ENCODE peak calls at places on chromosomes 7 and 10, in nine cellular contexts. F is transverse colon, M is spleen, W is SK-N-SH, E is Panc1, V is K562, U is HCT116, I is esophagus muscularis mucosa, L is stomach. K is an unnamed sample.

GRCh38 chr10:94172332-94172731 is 178.6 kb downstream of the PLCE1 start:
- DNase-seq in I (no peak), E (no peak), L (no peak), M (no peak), W (no peak), F (no peak), U (no peak), V (no peak), K (no peak)

GRCh38 chr7:80833289-80834104 is 85.4 kb downstream of the SEMA3C start:
- DNase-seq in V (no peak), F (no peak), U (no peak), I (no peak), E (no peak), W (no peak), L (no peak), M (no peak), K (no peak)

GRCh38 chr7:23249486-23249885 is 2.9 kb downstream of the GPNMB start:
- DNase-seq in M (no peak), V (no peak), U (no peak), E (no peak), I (no peak), L (no peak), W (no peak), F (no peak), K (no peak)

GRCh38 chr7:24738577-24738976 is 18.7 kb downstream of the GSDME start:
- DNase-seq in M (no peak), E (no peak), I (no peak), L (no peak), F (no peak), U (no peak), V (no peak), W (no peak), K (no peak)

GRCh38 chr10:54880943-54881342 is 79.9 kb upstream of the PCDH15 start:
- DNase-seq in M (no peak), E (no peak), U (no peak), L (no peak), W (no peak), V (no peak), F (no peak), I (no peak), K (no peak)

GRCh38 chr10:94630017-94630688 is 53.4 kb upstream of the CYP2C18 start:
- DNase-seq in E (peak; percentile 28), M (no peak), F (no peak), I (no peak), V (peak; percentile 23), U (peak; percentile 24), W (peak; percentile 23), L (no peak), K (no peak)

GRCh38 chr7:45143616-45144015 is 14.0 kb upstream of the RAMP3 start:
- DNase-seq in U (no peak), F (no peak), L (no peak), M (peak; percentile 1), I (no peak), W (no peak), E (no peak), V (no peak), K (no peak)

GRCh38 chr10:71323407-71323806 is 4.3 kb downstream of the SLC29A3 start:
- DNase-seq in U (peak; percentile 32), I (no peak), L (no peak), V (peak; percentile 78), M (no peak), W (peak; percentile 54), E (no peak), F (no peak), K (no peak)

GRCh38 chr10:46091834-46092522 is 45.9 kb upstream of the MSMB start:
- DNase-seq in L (no peak), W (no peak), F (no peak), M (peak; percentile 86), U (no peak), V (no peak), I (peak; percentile 77), E (no peak), K (no peak)

GRCh38 chr7:101410743-101411476 is 48.2 kb downstream of the COL26A1 start:
- DNase-seq in W (peak; percentile 94), L (peak; percentile 41), V (peak; percentile 82), E (no peak), M (no peak), F (peak; percentile 19), U (peak; percentile 27), I (no peak), K (no peak)

GRCh38 chr10:133308431-133309110 is at the start of the genes TUBGCP2 and ZNF511:
- DNase-seq in W (peak; percentile 95), I (peak; percentile 94), L (peak; percentile 89), M (peak; percentile 97), U (no peak), E (no peak), V (peak; percentile 79), F (peak; percentile 89), K (peak; percentile 85)

GRCh38 chr7:494261-494687 is 25.4 kb downstream of the PDGFA start:
- DNase-seq in M (peak; percentile 65), W (peak; percentile 96), L (no peak), U (no peak), V (peak; percentile 74), E (no peak), F (no peak), I (no peak), K (no peak)

GRCh38 chr7:133568544-133568943 is 315.7 kb downstream of the EXOC4 start:
- DNase-seq in M (no peak), I (no peak), E (no peak), V (no peak), F (no peak), U (no peak), W (no peak), L (no peak), K (no peak)

GRCh38 chr7:159192013-159192412 is 47.3 kb upstream of the VIPR2 start:
- DNase-seq in M (no peak), I (peak; percentile 66), F (no peak), W (no peak), E (no peak), U (no peak), V (no peak), L (no peak), K (no peak)

GRCh38 chr7:130293521-130293920 is 560 bp downstream of the CPA4 start:
- DNase-seq in U (no peak), V (no peak), I (no peak), F (no peak), L (no peak), E (no peak), W (no peak), M (no peak), K (no peak)

GRCh38 chr10:117656385-117657367 is 114.1 kb downstream of the EMX2 start:
- DNase-seq in E (no peak), U (no peak), F (no peak), M (no peak), I (no peak), V (no peak), L (no peak), W (no peak), K (no peak)

GRCh38 chr10:48232717-48233447 is 41.6 kb downstream of the FRMPD2 start:
- DNase-seq in I (no peak), M (peak; percentile 54), W (no peak), F (no peak), U (no peak), E (no peak), L (no peak), V (no peak), K (no peak)

GRCh38 chr10:48234295-48234694 is 40.2 kb downstream of the FRMPD2 start:
- DNase-seq in I (no peak), V (no peak), M (no peak), E (no peak), U (no peak), W (no peak), L (no peak), F (no peak), K (no peak)

GRCh38 chr10:48231699-48232315 is 42.7 kb downstream of the FRMPD2 start:
- DNase-seq in F (no peak), U (no peak), M (no peak), L (no peak), I (no peak), W (no peak), E (no peak), V (no peak), K (no peak)

GRCh38 chr10:48233643-48234042 is 40.9 kb downstream of the FRMPD2 start:
- DNase-seq in F (no peak), M (no peak), E (no peak), U (no peak), W (no peak), I (no peak), L (no peak), V (no peak), K (no peak)

GRCh38 chr10:48231178-48231577 is 43.3 kb downstream of the FRMPD2 start:
- DNase-seq in V (no peak), M (no peak), L (no peak), E (no peak), I (no peak), U (no peak), F (no peak), W (no peak), K (no peak)
- H3K9me3 ChIP-seq in V (no peaks in the 10 kb centered on the region), M (no peaks in the 10 kb centered on the region), L (no peaks in the 10 kb centered on the region), E (no peaks in the 10 kb centered on the region), I (no peaks in the 10 kb centered on the region), U (no peaks in the 10 kb centered on the region), F (no peaks in the 10 kb centered on the region), W (no peaks in the 10 kb centered on the region), K (no peaks in the 10 kb centered on the region)

DNA sequence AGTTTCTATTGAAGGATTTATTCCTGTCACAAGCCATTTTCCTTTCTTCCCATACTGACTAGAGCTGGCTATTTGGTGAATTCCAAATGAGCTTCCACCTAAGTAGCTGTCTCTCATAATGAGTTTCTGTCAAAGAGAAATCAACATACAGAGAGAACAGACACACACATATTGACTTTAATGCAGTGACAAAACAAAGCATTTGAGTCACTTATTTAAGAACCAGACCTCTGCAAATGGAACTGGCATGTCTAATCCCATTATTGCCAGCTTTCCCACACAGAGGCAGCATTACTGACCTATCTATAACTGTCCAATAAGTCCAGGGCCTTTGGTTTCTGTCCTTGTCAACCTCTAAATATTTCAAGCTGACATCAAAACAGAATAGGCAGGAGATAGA is 179.3 kb upstream of the CSTF2T start:
- DNase-seq in U (no peak), F (no peak), E (no peak), M (no peak), I (no peak), V (no peak), L (no peak), W (peak; percentile 33), K (no peak)
- H3K27ac ChIP-seq in U (no peak overlapping the region), F (peak overlapping the region; percentile 9), E (no peak overlapping the region), M (peak overlapping the region; percentile 10), I (peak overlapping the region; percentile 30), V (no peak overlapping the region), L (peak overlapping the region; percentile 45), W (peak overlapping the region; percentile 72), K (peak overlapping the region; percentile 40)

GRCh38 chr10:70233109-70233938 is at the start of gene PPA1:
- DNase-seq in W (peak; percentile 100), F (peak; percentile 99), V (peak; percentile 100), I (peak; percentile 99), U (peak; percentile 90), E (peak; percentile 84), L (peak; percentile 99), M (peak; percentile 100), K (peak; percentile 97)
- TF ChIP-seq POLR2AphosphoS5 in W (peak; percentile 75), F (peak; percentile 97), V (peak; percentile 83), I (peak; percentile 94), U (peak; percentile 95), E (peak; percentile 88), L (peak; percentile 97), M (peak; percentile 97), K (peak; percentile 78)

DNA sequence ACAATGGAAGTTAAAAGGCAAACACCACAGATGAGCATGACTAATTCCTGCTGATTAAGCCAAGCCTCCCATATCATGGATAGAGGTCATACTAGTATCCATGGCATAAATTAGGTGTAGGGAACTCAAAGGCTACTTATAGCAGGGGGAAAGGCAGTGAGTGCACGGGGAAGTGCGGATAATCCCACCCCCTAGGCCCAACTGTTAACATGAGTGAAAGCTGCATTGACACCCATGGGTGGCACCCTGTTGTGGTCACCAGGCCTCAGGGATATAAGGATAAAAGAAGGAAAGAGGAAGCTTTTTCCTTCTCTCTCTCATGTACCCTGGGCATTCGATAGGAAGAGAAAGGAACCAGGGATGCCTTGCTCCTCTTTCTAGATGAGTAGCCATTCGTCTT is 161.9 kb downstream of the DGKB start:
- DNase-seq in U (no peak), L (no peak), E (no peak), M (no peak), I (no peak), V (no peak), F (no peak), W (no peak), K (no peak)
- H3K9me3 ChIP-seq in U (peaks cover 7% of the 10 kb centered on the region), L (peaks cover 51% of the 10 kb centered on the region), E (peaks cover 27% of the 10 kb centered on the region), M (peaks cover 48% of the 10 kb centered on the region), I (peaks cover 6% of the 10 kb centered on the region), V (no peaks in the 10 kb centered on the region), F (peaks cover 3% of the 10 kb centered on the region), W (peaks cover 19% of the 10 kb centered on the region), K (peaks cover 3% of the 10 kb centered on the region)

K was measured in breast epithelium.